ENCODE peak calls at places on chromosomes 2 and 18, in seven cellular contexts. Q is GM18507; D is cardiac muscle cell; C is activated CD4-positive, CD25-positive, alpha-beta regulatory T cell; K is activated T-helper 9 cell treated with anti-CD3 and anti-CD28 coated beads, Interleukin-2, amount 50 U/mL, for 16 hours; W is activated T-helper 1 cell treated with anti-CD3 and anti-CD28 coated beads, Interleukin-2, amount 50 U/mL, for 16 hours; F is sciatic nerve. U is an unnamed sample.
A peak's percentile ranks its signal among the peaks of the same experiment; 100 is the strongest.

GRCh38 chr18:12333650-12334279 is 25.7 kb downstream of the TUBB6 start:
- DNase-seq in Q (no peak), D (no peak), C (no peak), K (no peak), W (no peak), F (no peak), U (no peak)

GRCh38 chr2:209918251-209918650 is 84.2 kb upstream of the RPE start:
- DNase-seq in Q (no peak), D (no peak), C (no peak), K (no peak), W (no peak), F (no peak), U (no peak)

GRCh38 chr2:123738643-123739042 is 286.4 kb upstream of the CNTNAP5 start:
- DNase-seq in Q (no peak), D (no peak), C (no peak), K (no peak), W (no peak), F (no peak), U (no peak)

GRCh38 chr2:190835303-190835930 is 45.2 kb upstream of the GLS start:
- DNase-seq in Q (no peak), D (no peak), C (no peak), K (no peak), W (no peak), F (no peak), U (no peak)

GRCh38 chr2:219987830-219988229 is 360.4 kb downstream of the SLC4A3 start:
- DNase-seq in Q (no peak), D (no peak), C (no peak), K (no peak), W (no peak), F (no peak), U (no peak)

GRCh38 chr2:75587954-75588587 is 27.3 kb upstream of the EVA1A start:
- DNase-seq in Q (no peak), D (no peak), C (no peak), K (no peak), W (no peak), F (no peak), U (no peak)

GRCh38 chr2:11250400-11251277 is 93.8 kb downstream of the ROCK2 start:
- DNase-seq in Q (no peak), D (no peak), C (no peak), K (no peak), W (no peak), F (no peak), U (no peak)

GRCh38 chr2:136029149-136029548 is 43.7 kb upstream of the DARS1 start:
- DNase-seq in Q (no peak), D (no peak), C (no peak), K (no peak), W (no peak), F (no peak), U (no peak)

GRCh38 chr2:24875272-24875671 is 44.8 kb downstream of the ADCY3 start:
- DNase-seq in Q (no peak), D (no peak), C (no peak), K (no peak), W (no peak), F (no peak), U (no peak)

GRCh38 chr2:144477281-144477942 is 42.5 kb downstream of the ZEB2 start:
- DNase-seq in Q (no peak), D (no peak), C (no peak), K (no peak), W (no peak), F (no peak), U (no peak)

GRCh38 chr18:75504469-75504868 is 77.0 kb upstream of the SMIM21 start:
- DNase-seq in Q (no peak), D (no peak), C (no peak), K (no peak), W (no peak), F (no peak), U (no peak)

GRCh38 chr18:79576686-79577351 is 102.8 kb upstream of the CTDP1 start:
- DNase-seq in Q (no peak), D (no peak), C (no peak), K (no peak), W (no peak), F (peak; percentile 70), U (no peak)

U was measured in cortex of kidney.